ENCODE peak calls at places on chromosomes 5 and 9, in ten cellular contexts. One of them, this sample, is unnamed.

GRCh38 chr9:36154213-36154952 is 14.8 kb upstream of the CCIN start:
- DNase-seq in HL-60: peak; percentile 63
- DNase-seq in AG04450: no peak
- DNase-seq in PC-9: no peak
- DNase-seq in fibroblast of lung: peak; percentile 66
- DNase-seq in spleen: no peak
- DNase-seq in tibial nerve: no peak
- DNase-seq in astrocyte of the spinal cord: peak; percentile 79
- DNase-seq in GM06990: no peak
- DNase-seq in cardiac fibroblast: peak; percentile 91
- DNase-seq in this sample: no peak

GRCh38 chr5:140568664-140569063 is 4.0 kb downstream of the SLC35A4 start:
- DNase-seq in GM06990: no peak
- DNase-seq in HL-60: no peak
- DNase-seq in fibroblast of lung: no peak
- DNase-seq in astrocyte of the spinal cord: no peak
- DNase-seq in AG04450: no peak
- DNase-seq in cardiac fibroblast: no peak
- DNase-seq in spleen: no peak
- DNase-seq in PC-9: no peak
- DNase-seq in tibial nerve: no peak
- DNase-seq in this sample: no peak

GRCh38 chr5:158758666-158759065 is 341.1 kb downstream of the EBF1 start:
- DNase-seq in GM06990: no peak
- DNase-seq in AG04450: no peak
- DNase-seq in astrocyte of the spinal cord: peak; percentile 65
- DNase-seq in HL-60: no peak
- DNase-seq in cardiac fibroblast: peak; percentile 37
- DNase-seq in spleen: no peak
- DNase-seq in tibial nerve: no peak
- DNase-seq in PC-9: no peak
- DNase-seq in fibroblast of lung: peak; percentile 63
- DNase-seq in this sample: no peak

GRCh38 chr5:114305402-114306207 is 56.3 kb upstream of the KCNN2 start:
- DNase-seq in fibroblast of lung: peak; percentile 16
- DNase-seq in PC-9: no peak
- DNase-seq in AG04450: peak; percentile 30
- DNase-seq in HL-60: no peak
- DNase-seq in astrocyte of the spinal cord: peak; percentile 32
- DNase-seq in tibial nerve: no peak
- DNase-seq in cardiac fibroblast: peak; percentile 52
- DNase-seq in GM06990: no peak
- DNase-seq in spleen: no peak
- DNase-seq in this sample: no peak

GRCh38 chr5:5221731-5222130 is 81.6 kb downstream of the ADAMTS16 start:
- DNase-seq in HL-60: no peak
- DNase-seq in PC-9: no peak
- DNase-seq in astrocyte of the spinal cord: peak; percentile 79
- DNase-seq in fibroblast of lung: peak; percentile 85
- DNase-seq in tibial nerve: no peak
- DNase-seq in spleen: no peak
- DNase-seq in cardiac fibroblast: no peak
- DNase-seq in GM06990: no peak
- DNase-seq in AG04450: no peak
- DNase-seq in this sample: no peak

GRCh38 chr5:141208478-141208877 is at the start of gene PCDHB12:
- DNase-seq in PC-9: no peak
- DNase-seq in spleen: no peak
- DNase-seq in HL-60: no peak
- DNase-seq in fibroblast of lung: no peak
- DNase-seq in GM06990: no peak
- DNase-seq in astrocyte of the spinal cord: no peak
- DNase-seq in AG04450: no peak
- DNase-seq in tibial nerve: peak; percentile 9
- DNase-seq in cardiac fibroblast: peak; percentile 5
- DNase-seq in this sample: no peak

GRCh38 chr5:80191991-80192398 is 63.9 kb downstream of the SERINC5 start:
- DNase-seq in astrocyte of the spinal cord: no peak
- DNase-seq in PC-9: no peak
- DNase-seq in spleen: no peak
- DNase-seq in HL-60: peak; percentile 41
- DNase-seq in GM06990: no peak
- DNase-seq in tibial nerve: no peak
- DNase-seq in cardiac fibroblast: peak; percentile 18
- DNase-seq in fibroblast of lung: peak; percentile 30
- DNase-seq in AG04450: no peak
- DNase-seq in this sample: no peak

GRCh38 chr5:133754575-133755169 is 142.3 kb upstream of the FSTL4 start:
- DNase-seq in GM06990: no peak
- DNase-seq in tibial nerve: peak; percentile 13
- DNase-seq in PC-9: peak; percentile 12
- DNase-seq in AG04450: no peak
- DNase-seq in astrocyte of the spinal cord: no peak
- DNase-seq in HL-60: no peak
- DNase-seq in cardiac fibroblast: peak; percentile 48
- DNase-seq in spleen: no peak
- DNase-seq in fibroblast of lung: peak; percentile 14
- DNase-seq in this sample: no peak

GRCh38 chr9:20558609-20559016 is 63.7 kb downstream of the MLLT3 start:
- DNase-seq in tibial nerve: no peak
- DNase-seq in GM06990: no peak
- DNase-seq in astrocyte of the spinal cord: peak; percentile 91
- DNase-seq in spleen: no peak
- DNase-seq in fibroblast of lung: peak; percentile 87
- DNase-seq in HL-60: no peak
- DNase-seq in cardiac fibroblast: peak; percentile 68
- DNase-seq in AG04450: peak; percentile 49
- DNase-seq in PC-9: no peak
- DNase-seq in this sample: no peak

GRCh38 chr9:96844040-96844439 is 10.3 kb downstream of the ZNF782 start:
- DNase-seq in PC-9: no peak
- DNase-seq in HL-60: no peak
- DNase-seq in GM06990: no peak
- DNase-seq in cardiac fibroblast: no peak
- DNase-seq in astrocyte of the spinal cord: no peak
- DNase-seq in tibial nerve: no peak
- DNase-seq in fibroblast of lung: no peak
- DNase-seq in spleen: no peak
- DNase-seq in AG04450: no peak
- DNase-seq in this sample: no peak

GRCh38 chr9:84917366-84918063 is 248.0 kb downstream of the NTRK2 start:
- DNase-seq in GM06990: no peak
- DNase-seq in cardiac fibroblast: no peak
- DNase-seq in astrocyte of the spinal cord: no peak
- DNase-seq in HL-60: no peak
- DNase-seq in PC-9: no peak
- DNase-seq in fibroblast of lung: no peak
- DNase-seq in AG04450: no peak
- DNase-seq in spleen: no peak
- DNase-seq in tibial nerve: no peak
- DNase-seq in this sample: no peak

GRCh38 chr5:57724836-57725235 is 242.2 kb upstream of the ACTBL2 start:
- DNase-seq in AG04450: no peak
- DNase-seq in HL-60: no peak
- DNase-seq in PC-9: no peak
- DNase-seq in astrocyte of the spinal cord: no peak
- DNase-seq in GM06990: no peak
- DNase-seq in cardiac fibroblast: no peak
- DNase-seq in tibial nerve: no peak
- DNase-seq in fibroblast of lung: peak; percentile 76
- DNase-seq in spleen: no peak
- DNase-seq in this sample: no peak
- TF ChIP-seq CTCF in AG04450: no peak
- TF ChIP-seq CTCF in HL-60: no peak
- TF ChIP-seq CTCF in PC-9: no peak
- TF ChIP-seq CTCF in astrocyte of the spinal cord: no peak
- TF ChIP-seq CTCF in GM06990: no peak
- TF ChIP-seq CTCF in cardiac fibroblast: no peak
- TF ChIP-seq CTCF in tibial nerve: no peak
- TF ChIP-seq CTCF in fibroblast of lung: no peak
- TF ChIP-seq CTCF in spleen: no peak
- TF ChIP-seq CTCF in this sample: no peak

GRCh38 chr9:27165670-27166069 is 56.6 kb downstream of the TEK start:
- DNase-seq in cardiac fibroblast: no peak
- DNase-seq in spleen: no peak
- DNase-seq in PC-9: no peak
- DNase-seq in astrocyte of the spinal cord: no peak
- DNase-seq in AG04450: no peak
- DNase-seq in HL-60: no peak
- DNase-seq in tibial nerve: no peak
- DNase-seq in GM06990: no peak
- DNase-seq in fibroblast of lung: no peak
- DNase-seq in this sample: peak; percentile 10
- TF ChIP-seq CTCF in cardiac fibroblast: no peak
- TF ChIP-seq CTCF in spleen: no peak
- TF ChIP-seq CTCF in PC-9: no peak
- TF ChIP-seq CTCF in astrocyte of the spinal cord: no peak
- TF ChIP-seq CTCF in AG04450: no peak
- TF ChIP-seq CTCF in HL-60: no peak
- TF ChIP-seq CTCF in tibial nerve: no peak
- TF ChIP-seq CTCF in GM06990: peak; percentile 7
- TF ChIP-seq CTCF in fibroblast of lung: no peak
- TF ChIP-seq CTCF in this sample: peak; percentile 52

GRCh38 chr9:71716138-71716909 is 52.0 kb downstream of the CEMIP2 start:
- DNase-seq in cardiac fibroblast: peak; percentile 41
- DNase-seq in GM06990: no peak
- DNase-seq in spleen: no peak
- DNase-seq in tibial nerve: no peak
- DNase-seq in AG04450: no peak
- DNase-seq in fibroblast of lung: no peak
- DNase-seq in HL-60: no peak
- DNase-seq in astrocyte of the spinal cord: peak; percentile 15
- DNase-seq in PC-9: no peak
- DNase-seq in this sample: no peak
- TF ChIP-seq CTCF in cardiac fibroblast: peak; percentile 47
- TF ChIP-seq CTCF in GM06990: peak; percentile 23
- TF ChIP-seq CTCF in spleen: peak; percentile 43
- TF ChIP-seq CTCF in tibial nerve: peak; percentile 45
- TF ChIP-seq CTCF in AG04450: peak; percentile 60
- TF ChIP-seq CTCF in fibroblast of lung: peak; percentile 55
- TF ChIP-seq CTCF in HL-60: peak; percentile 11
- TF ChIP-seq CTCF in astrocyte of the spinal cord: peak; percentile 49
- TF ChIP-seq CTCF in PC-9: peak; percentile 77
- TF ChIP-seq CTCF in this sample: peak; percentile 61

DNA sequence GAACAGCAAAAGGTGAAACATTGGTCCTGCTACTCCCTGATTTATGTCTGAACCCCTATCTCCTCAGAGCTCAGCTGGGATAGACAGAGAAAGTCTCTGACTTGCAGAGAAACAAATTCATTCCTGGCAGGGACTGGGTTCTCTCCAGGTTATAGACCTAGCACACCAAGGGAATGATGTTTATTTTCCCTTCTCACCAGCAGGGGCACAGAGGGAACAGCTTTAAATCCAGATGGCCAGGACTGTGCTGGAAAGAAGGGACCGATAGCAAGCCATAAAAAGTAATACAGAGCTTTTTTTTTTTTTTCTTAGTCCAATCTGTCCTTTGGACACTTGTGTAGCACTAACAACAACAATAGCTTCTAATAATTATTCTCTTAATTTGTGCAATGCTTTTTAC is 141.1 kb upstream of the C9orf72 start:
- DNase-seq in spleen: no peak
- DNase-seq in astrocyte of the spinal cord: no peak
- DNase-seq in cardiac fibroblast: no peak
- DNase-seq in AG04450: no peak
- DNase-seq in GM06990: no peak
- DNase-seq in tibial nerve: no peak
- DNase-seq in fibroblast of lung: no peak
- DNase-seq in PC-9: no peak
- DNase-seq in HL-60: no peak
- DNase-seq in this sample: no peak
- TF ChIP-seq CTCF in spleen: no peak
- TF ChIP-seq CTCF in astrocyte of the spinal cord: no peak
- TF ChIP-seq CTCF in cardiac fibroblast: no peak
- TF ChIP-seq CTCF in AG04450: no peak
- TF ChIP-seq CTCF in GM06990: no peak
- TF ChIP-seq CTCF in tibial nerve: no peak
- TF ChIP-seq CTCF in fibroblast of lung: no peak
- TF ChIP-seq CTCF in PC-9: no peak
- TF ChIP-seq CTCF in HL-60: no peak
- TF ChIP-seq CTCF in this sample: peak; percentile 48

GRCh38 chr5:179212870-179213269 is 132.4 kb downstream of the ADAMTS2 start:
- DNase-seq in tibial nerve: no peak
- DNase-seq in cardiac fibroblast: no peak
- DNase-seq in AG04450: no peak
- DNase-seq in astrocyte of the spinal cord: no peak
- DNase-seq in spleen: no peak
- DNase-seq in PC-9: no peak
- DNase-seq in HL-60: no peak
- DNase-seq in GM06990: no peak
- DNase-seq in fibroblast of lung: no peak
- DNase-seq in this sample: no peak
- TF ChIP-seq CTCF in tibial nerve: no peak
- TF ChIP-seq CTCF in cardiac fibroblast: peak; percentile 65
- TF ChIP-seq CTCF in AG04450: peak; percentile 79
- TF ChIP-seq CTCF in astrocyte of the spinal cord: peak; percentile 38
- TF ChIP-seq CTCF in spleen: no peak
- TF ChIP-seq CTCF in PC-9: no peak
- TF ChIP-seq CTCF in HL-60: no peak
- TF ChIP-seq CTCF in GM06990: peak; percentile 33
- TF ChIP-seq CTCF in fibroblast of lung: peak; percentile 60
- TF ChIP-seq CTCF in this sample: no peak

DNA sequence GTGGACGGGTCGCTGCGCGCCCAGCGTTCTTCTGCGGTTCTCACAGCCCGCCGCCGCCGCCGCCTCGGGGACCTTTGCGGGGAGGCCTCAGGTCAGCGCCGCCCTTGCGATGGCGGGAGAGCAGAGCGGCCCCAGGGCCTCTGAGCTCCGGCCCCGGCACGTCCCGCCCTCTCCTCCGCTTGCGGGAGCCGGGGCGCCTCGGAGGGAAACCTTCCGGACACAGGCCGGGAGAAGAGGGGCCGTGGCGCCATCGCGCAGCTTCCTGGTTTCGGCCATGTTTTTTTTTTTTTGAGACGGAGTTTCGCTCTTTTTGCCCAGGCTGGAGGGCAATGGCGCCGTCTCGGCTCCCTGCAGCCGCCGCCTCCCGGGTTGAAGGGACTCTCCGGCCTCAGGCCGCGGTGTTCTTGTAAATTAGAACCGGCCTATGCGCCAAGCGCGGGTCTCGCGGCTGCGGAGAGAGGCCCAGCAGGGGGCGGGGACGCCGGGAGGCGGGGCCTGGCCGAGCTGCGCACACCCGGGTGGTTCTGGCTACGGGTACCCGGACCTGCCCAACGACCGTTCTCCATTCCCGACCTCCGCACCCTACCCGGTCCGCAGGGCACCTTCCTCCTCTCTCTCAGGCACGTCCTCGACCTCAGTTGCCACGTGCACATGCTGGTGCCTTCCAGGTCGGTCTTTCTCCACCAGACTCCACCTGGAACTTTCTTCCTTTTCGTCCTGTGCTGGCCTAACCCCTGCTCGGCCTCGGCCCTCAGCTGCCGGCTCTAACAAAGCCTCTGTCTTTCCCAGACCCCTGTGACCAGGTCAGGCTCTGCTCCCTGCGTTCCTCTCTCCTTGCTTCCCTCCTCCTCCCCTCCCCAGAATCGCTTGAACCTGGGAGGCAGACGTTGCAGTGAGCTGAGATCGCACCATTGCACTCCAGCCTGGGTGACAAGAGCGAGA is 28.8 kb upstream of the MGAT1 start:
- DNase-seq in astrocyte of the spinal cord: peak; percentile 70
- DNase-seq in GM06990: peak; percentile 92
- DNase-seq in PC-9: peak; percentile 82
- DNase-seq in fibroblast of lung: peak; percentile 68
- DNase-seq in cardiac fibroblast: peak; percentile 79
- DNase-seq in AG04450: peak; percentile 20
- DNase-seq in HL-60: peak; percentile 55
- DNase-seq in tibial nerve: peak; percentile 72
- DNase-seq in spleen: peak; percentile 97
- DNase-seq in this sample: peak; percentile 60
- TF ChIP-seq CTCF in astrocyte of the spinal cord: peak; percentile 17
- TF ChIP-seq CTCF in GM06990: no peak
- TF ChIP-seq CTCF in PC-9: peak; percentile 27
- TF ChIP-seq CTCF in fibroblast of lung: no peak
- TF ChIP-seq CTCF in cardiac fibroblast: no peak
- TF ChIP-seq CTCF in AG04450: peak; percentile 7
- TF ChIP-seq CTCF in HL-60: no peak
- TF ChIP-seq CTCF in tibial nerve: no peak
- TF ChIP-seq CTCF in spleen: peak; percentile 53
- TF ChIP-seq CTCF in this sample: peak; percentile 18

This sample was measured in progenitor cell of endocrine pancreas.